ENCODE peak calls at places on chromosomes 4 and X, in five cellular contexts. One of them, this sample, is unnamed. For H3K4me1, the result is how much of the 10 kb centered on the place peaks cover.

GRCh38 chr4:78242071-78242470 is 184.9 kb downstream of the FRAS1 start:
- DNase-seq in tibial artery: no peak
- DNase-seq in naive thymus-derived CD4-positive, alpha-beta T cell: no peak
- DNase-seq in right atrium auricular region: no peak
- DNase-seq in cardiac muscle cell: peak
- DNase-seq in this sample: no peak

GRCh38 chr4:101115841-101116240 is 231.5 kb downstream of the PPP3CA start:
- DNase-seq in cardiac muscle cell: no peak
- DNase-seq in naive thymus-derived CD4-positive, alpha-beta T cell: no peak
- DNase-seq in tibial artery: no peak
- DNase-seq in right atrium auricular region: no peak
- DNase-seq in this sample: no peak

GRCh38 chrX:116317409-116317808 is 119.0 kb upstream of the SLC6A14 start:
- DNase-seq in tibial artery: no peak
- DNase-seq in right atrium auricular region: no peak
- DNase-seq in cardiac muscle cell: peak
- DNase-seq in naive thymus-derived CD4-positive, alpha-beta T cell: no peak
- DNase-seq in this sample: peak

GRCh38 chr4:2295535-2296442 is 33.9 kb upstream of the MXD4 start:
- DNase-seq in naive thymus-derived CD4-positive, alpha-beta T cell: no peak
- DNase-seq in cardiac muscle cell: no peak
- DNase-seq in right atrium auricular region: no peak
- DNase-seq in tibial artery: no peak
- DNase-seq in this sample: no peak

GRCh38 chr4:53908661-53909078 is 155.7 kb downstream of the CHIC2 start:
- DNase-seq in tibial artery: peak
- DNase-seq in right atrium auricular region: peak
- DNase-seq in naive thymus-derived CD4-positive, alpha-beta T cell: no peak
- DNase-seq in cardiac muscle cell: peak
- DNase-seq in this sample: peak

GRCh38 chr4:114237997-114238396 is 258.6 kb upstream of the ARSJ start:
- DNase-seq in right atrium auricular region: no peak
- DNase-seq in naive thymus-derived CD4-positive, alpha-beta T cell: no peak
- DNase-seq in cardiac muscle cell: no peak
- DNase-seq in tibial artery: no peak
- DNase-seq in this sample: no peak

GRCh38 chrX:80578518-80579105 is 158.4 kb downstream of the TENT5D start:
- DNase-seq in cardiac muscle cell: peak
- DNase-seq in tibial artery: no peak
- DNase-seq in right atrium auricular region: no peak
- DNase-seq in naive thymus-derived CD4-positive, alpha-beta T cell: no peak
- DNase-seq in this sample: no peak

GRCh38 chrX:121858867-121859647 is 811.6 kb downstream of the GLUD2 start:
- DNase-seq in tibial artery: no peak
- DNase-seq in right atrium auricular region: no peak
- DNase-seq in cardiac muscle cell: no peak
- DNase-seq in naive thymus-derived CD4-positive, alpha-beta T cell: no peak
- DNase-seq in this sample: no peak

GRCh38 chr4:3708103-3708510 is 58.1 kb upstream of the ADRA2C start:
- DNase-seq in right atrium auricular region: no peak
- DNase-seq in tibial artery: peak
- DNase-seq in naive thymus-derived CD4-positive, alpha-beta T cell: no peak
- DNase-seq in cardiac muscle cell: peak
- DNase-seq in this sample: no peak

GRCh38 chr4:145679520-145679919 is 426 bp upstream of the C4orf51 start:
- DNase-seq in cardiac muscle cell: peak
- DNase-seq in naive thymus-derived CD4-positive, alpha-beta T cell: no peak
- DNase-seq in right atrium auricular region: no peak
- DNase-seq in tibial artery: peak
- DNase-seq in this sample: peak

DNA sequence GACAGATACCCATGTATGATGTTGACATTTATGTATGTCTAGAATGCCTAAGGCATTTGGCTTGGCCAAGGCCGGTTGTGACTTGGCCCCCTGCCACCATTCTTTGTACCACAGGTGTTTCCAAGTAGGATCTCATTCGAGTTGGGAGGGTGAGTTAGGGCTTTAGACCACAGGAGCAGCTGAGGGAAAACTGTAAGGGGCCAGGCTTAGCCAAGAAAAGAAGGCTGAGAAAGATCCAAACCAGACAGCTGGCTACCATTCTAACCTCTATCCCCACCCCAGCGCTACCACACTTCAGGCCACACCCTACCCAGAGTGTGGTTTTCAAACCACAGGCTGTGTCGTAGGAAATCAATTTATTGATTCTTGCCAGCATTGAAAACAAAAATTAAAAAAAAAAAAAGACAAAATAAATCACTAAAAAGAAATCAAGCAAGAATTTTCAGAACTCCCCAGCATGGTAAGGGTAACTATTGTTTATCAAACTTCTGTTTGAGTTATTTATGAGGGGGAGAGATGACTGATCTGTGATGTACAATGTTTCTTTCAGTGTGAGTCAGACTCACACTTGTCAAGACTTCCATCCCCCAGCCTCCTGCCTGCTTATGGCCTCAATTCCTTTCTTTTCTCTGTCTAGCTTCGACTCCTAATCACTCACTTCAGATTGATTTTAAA is 9.9 kb downstream of the TMSB4X start:
- DNase-seq in naive thymus-derived CD4-positive, alpha-beta T cell: peak
- DNase-seq in right atrium auricular region: no peak
- DNase-seq in tibial artery: no peak
- DNase-seq in cardiac muscle cell: peak
- DNase-seq in this sample: peak
- H3K4me1 ChIP-seq in naive thymus-derived CD4-positive, alpha-beta T cell: half or more
- H3K4me1 ChIP-seq in right atrium auricular region: under half
- H3K4me1 ChIP-seq in tibial artery: under half
- H3K4me1 ChIP-seq in cardiac muscle cell: under half
- H3K4me1 ChIP-seq in this sample: under half

DNA sequence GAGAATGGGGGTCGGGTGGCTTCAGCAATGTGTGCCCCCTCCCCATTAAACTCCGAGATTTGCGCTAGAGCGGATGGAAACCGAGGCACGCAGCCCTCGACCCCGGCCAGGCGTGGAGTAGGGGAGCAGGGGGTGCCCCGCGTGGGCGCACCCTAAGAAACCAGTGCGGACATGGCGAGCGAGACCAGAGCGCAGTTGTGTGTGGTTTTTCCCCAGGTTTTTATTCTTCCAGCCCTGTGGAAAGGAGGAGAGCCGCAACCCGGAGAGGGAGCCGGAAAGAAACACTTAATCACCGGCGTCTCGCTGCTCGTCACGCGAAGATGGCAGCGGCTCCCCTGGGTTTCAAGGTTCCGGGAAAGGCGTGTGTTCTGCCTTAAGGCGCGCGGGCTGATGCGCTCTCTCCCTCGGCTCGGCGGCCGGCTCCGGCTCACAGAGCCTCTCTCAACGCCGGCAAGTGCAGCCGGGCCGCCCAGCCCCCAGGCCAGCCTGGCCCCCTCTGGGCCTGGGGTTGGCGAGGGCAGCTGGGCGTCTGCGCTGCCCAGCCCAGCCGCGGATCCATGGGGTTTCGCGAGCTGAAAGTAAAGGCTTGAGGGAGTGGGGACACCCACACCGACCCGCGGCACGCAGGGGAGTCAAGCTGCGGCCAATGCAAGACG is 73.9 kb upstream of the BCOR start:
- DNase-seq in right atrium auricular region: no peak
- DNase-seq in tibial artery: no peak
- DNase-seq in cardiac muscle cell: peak
- DNase-seq in naive thymus-derived CD4-positive, alpha-beta T cell: no peak
- DNase-seq in this sample: peak
- H3K4me1 ChIP-seq in right atrium auricular region: under half
- H3K4me1 ChIP-seq in tibial artery: under half
- H3K4me1 ChIP-seq in cardiac muscle cell: under half
- H3K4me1 ChIP-seq in naive thymus-derived CD4-positive, alpha-beta T cell: under half
- H3K4me1 ChIP-seq in this sample: half or more

DNA sequence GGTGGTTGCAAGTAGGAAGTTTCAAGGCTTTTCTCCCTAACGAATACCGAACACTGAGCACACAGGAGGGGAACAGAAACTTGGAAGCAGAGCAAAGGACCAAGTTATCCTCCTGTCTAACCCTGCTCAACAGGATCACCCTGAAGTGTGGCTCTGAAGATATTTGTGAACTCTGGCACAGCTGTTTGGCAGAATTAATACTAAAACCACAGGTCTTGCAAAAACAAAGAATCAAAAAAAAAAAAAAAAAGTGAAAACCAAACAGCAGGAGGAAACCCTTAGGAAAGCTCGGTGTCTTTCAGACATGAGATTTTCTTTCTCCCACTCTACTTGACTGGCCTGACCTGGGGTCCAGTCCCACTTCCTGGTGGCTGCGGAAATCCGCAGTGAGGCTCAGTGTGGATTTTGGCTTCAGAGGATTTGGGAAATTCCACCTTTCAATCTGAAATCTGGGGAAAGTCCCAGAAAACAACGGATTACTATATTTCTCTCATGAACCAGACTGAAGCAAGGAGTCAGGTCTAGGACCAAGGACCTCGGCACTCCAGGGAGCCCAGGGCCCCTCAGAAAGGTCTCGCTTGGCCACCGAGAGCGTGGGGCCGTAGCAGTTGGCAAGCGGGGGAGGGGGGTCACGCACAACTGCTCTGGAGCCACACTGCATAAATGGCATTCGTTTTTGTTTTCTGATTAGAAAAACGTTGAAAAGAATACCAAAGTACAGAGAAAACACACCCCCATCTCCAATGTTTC is 867 bp downstream of the TIFA start:
- DNase-seq in naive thymus-derived CD4-positive, alpha-beta T cell: no peak
- DNase-seq in tibial artery: no peak
- DNase-seq in cardiac muscle cell: peak
- DNase-seq in right atrium auricular region: no peak
- DNase-seq in this sample: no peak
- H3K4me1 ChIP-seq in naive thymus-derived CD4-positive, alpha-beta T cell: half or more
- H3K4me1 ChIP-seq in tibial artery: under half
- H3K4me1 ChIP-seq in cardiac muscle cell: under half
- H3K4me1 ChIP-seq in right atrium auricular region: under half
- H3K4me1 ChIP-seq in this sample: under half

GRCh38 chr4:108070775-108071174 is 81.1 kb downstream of the HADH start:
- DNase-seq in right atrium auricular region: no peak
- DNase-seq in cardiac muscle cell: no peak
- DNase-seq in naive thymus-derived CD4-positive, alpha-beta T cell: peak
- DNase-seq in tibial artery: no peak
- DNase-seq in this sample: no peak

GRCh38 chr4:108078024-108078733 is 88.5 kb downstream of the HADH start:
- DNase-seq in naive thymus-derived CD4-positive, alpha-beta T cell: no peak
- DNase-seq in right atrium auricular region: no peak
- DNase-seq in cardiac muscle cell: peak
- DNase-seq in tibial artery: no peak
- DNase-seq in this sample: no peak

GRCh38 chr4:108068422-108068821 is 78.7 kb downstream of the HADH start:
- DNase-seq in cardiac muscle cell: peak
- DNase-seq in tibial artery: no peak
- DNase-seq in naive thymus-derived CD4-positive, alpha-beta T cell: no peak
- DNase-seq in right atrium auricular region: no peak
- DNase-seq in this sample: no peak

GRCh38 chr4:108072300-108072699 is 82.6 kb downstream of the HADH start:
- DNase-seq in tibial artery: no peak
- DNase-seq in cardiac muscle cell: no peak
- DNase-seq in naive thymus-derived CD4-positive, alpha-beta T cell: peak
- DNase-seq in right atrium auricular region: no peak
- DNase-seq in this sample: no peak
- H3K4me1 ChIP-seq in tibial artery: under half
- H3K4me1 ChIP-seq in cardiac muscle cell: under half
- H3K4me1 ChIP-seq in naive thymus-derived CD4-positive, alpha-beta T cell: under half
- H3K4me1 ChIP-seq in right atrium auricular region: under half
- H3K4me1 ChIP-seq in this sample: under half

GRCh38 chrX:71106427-71106826 is at the start of gene CXorf65:
- DNase-seq in naive thymus-derived CD4-positive, alpha-beta T cell: no peak
- DNase-seq in cardiac muscle cell: no peak
- DNase-seq in right atrium auricular region: no peak
- DNase-seq in tibial artery: no peak
- DNase-seq in this sample: no peak

GRCh38 chrX:71103110-71103983 is 3.2 kb downstream of the CXorf65 start:
- DNase-seq in tibial artery: no peak
- DNase-seq in naive thymus-derived CD4-positive, alpha-beta T cell: peak
- DNase-seq in right atrium auricular region: no peak
- DNase-seq in cardiac muscle cell: peak
- DNase-seq in this sample: no peak

GRCh38 chrX:71107762-71108360 is 1.3 kb upstream of the CXorf65 start:
- DNase-seq in tibial artery: no peak
- DNase-seq in right atrium auricular region: no peak
- DNase-seq in cardiac muscle cell: peak
- DNase-seq in naive thymus-derived CD4-positive, alpha-beta T cell: no peak
- DNase-seq in this sample: no peak

GRCh38 chrX:71107245-71107644 is 705 bp upstream of the CXorf65 start:
- DNase-seq in tibial artery: no peak
- DNase-seq in cardiac muscle cell: no peak
- DNase-seq in naive thymus-derived CD4-positive, alpha-beta T cell: no peak
- DNase-seq in right atrium auricular region: no peak
- DNase-seq in this sample: no peak

GRCh38 chrX:71105638-71106037 is 902 bp downstream of the CXorf65 start:
- DNase-seq in tibial artery: no peak
- DNase-seq in naive thymus-derived CD4-positive, alpha-beta T cell: no peak
- DNase-seq in cardiac muscle cell: no peak
- DNase-seq in right atrium auricular region: no peak
- DNase-seq in this sample: no peak
- H3K4me1 ChIP-seq in tibial artery: under half
- H3K4me1 ChIP-seq in naive thymus-derived CD4-positive, alpha-beta T cell: half or more
- H3K4me1 ChIP-seq in cardiac muscle cell: under half
- H3K4me1 ChIP-seq in right atrium auricular region: under half
- H3K4me1 ChIP-seq in this sample: under half

GRCh38 chr4:169253087-169253675 is 17.6 kb downstream of the SH3RF1 start:
- DNase-seq in cardiac muscle cell: no peak
- DNase-seq in right atrium auricular region: no peak
- DNase-seq in tibial artery: no peak
- DNase-seq in naive thymus-derived CD4-positive, alpha-beta T cell: no peak
- DNase-seq in this sample: peak
- H3K4me1 ChIP-seq in cardiac muscle cell: under half
- H3K4me1 ChIP-seq in right atrium auricular region: under half
- H3K4me1 ChIP-seq in tibial artery: half or more
- H3K4me1 ChIP-seq in naive thymus-derived CD4-positive, alpha-beta T cell: under half
- H3K4me1 ChIP-seq in this sample: half or more

GRCh38 chr4:10113362-10114047 is 3.1 kb downstream of the WDR1 start:
- DNase-seq in tibial artery: no peak
- DNase-seq in right atrium auricular region: no peak
- DNase-seq in naive thymus-derived CD4-positive, alpha-beta T cell: no peak
- DNase-seq in cardiac muscle cell: no peak
- DNase-seq in this sample: no peak
- H3K4me1 ChIP-seq in tibial artery: half or more
- H3K4me1 ChIP-seq in right atrium auricular region: under half
- H3K4me1 ChIP-seq in naive thymus-derived CD4-positive, alpha-beta T cell: half or more
- H3K4me1 ChIP-seq in cardiac muscle cell: under half
- H3K4me1 ChIP-seq in this sample: under half

DNA sequence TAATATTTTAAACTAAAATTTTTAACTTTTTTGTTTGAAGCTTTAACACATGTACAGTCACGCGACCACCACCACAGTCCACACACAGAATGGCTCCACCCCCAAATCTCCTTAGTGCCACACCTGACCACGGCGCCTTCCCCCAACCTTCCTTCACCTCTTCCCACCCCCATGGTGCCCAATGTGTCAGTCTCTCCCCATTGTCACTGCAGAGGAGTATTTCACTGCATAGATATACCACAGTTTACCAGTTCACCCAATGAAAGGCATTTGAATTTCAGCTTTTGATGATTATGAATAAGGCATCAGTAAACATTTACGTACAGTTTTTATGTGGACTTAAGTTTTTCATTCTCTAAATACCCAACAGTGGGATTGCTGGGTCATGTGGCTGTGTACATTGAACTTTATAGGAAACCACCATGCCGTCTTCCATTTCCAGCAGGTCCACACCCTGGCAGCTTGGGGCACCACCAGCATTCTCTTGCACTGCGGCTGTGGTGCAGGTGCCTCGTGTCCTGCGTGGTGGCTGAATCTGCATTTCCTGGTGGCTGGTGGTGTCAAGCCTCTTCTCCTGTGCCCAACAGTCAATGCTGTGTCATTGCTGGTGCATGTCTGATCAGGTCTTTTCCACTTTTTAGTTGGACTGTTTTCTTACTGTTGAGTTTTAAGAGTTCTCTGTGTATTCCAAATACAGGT is 49.0 kb downstream of the CPLX1 start:
- DNase-seq in right atrium auricular region: no peak
- DNase-seq in naive thymus-derived CD4-positive, alpha-beta T cell: no peak
- DNase-seq in cardiac muscle cell: no peak
- DNase-seq in tibial artery: no peak
- DNase-seq in this sample: no peak
- H3K4me1 ChIP-seq in right atrium auricular region: under half
- H3K4me1 ChIP-seq in naive thymus-derived CD4-positive, alpha-beta T cell: under half
- H3K4me1 ChIP-seq in cardiac muscle cell: under half
- H3K4me1 ChIP-seq in tibial artery: under half
- H3K4me1 ChIP-seq in this sample: under half

This sample was measured in SJSA1.